ENCODE peak calls at places on chromosomes 2 and 18, in four cellular contexts. D is PC-9, N is epithelial cell of esophagus, B is A549. Q is an unnamed sample.

GRCh38 chr2:157866202-157866601 is 9.9 kb downstream of the ACVR1 start:
- DNase-seq in D (no peak), N (no peak), B (no peak), Q (no peak)

GRCh38 chr18:35672897-35673296 is 91.4 kb downstream of the GALNT1 start:
- DNase-seq in B (no peak), D (peak), N (peak), Q (no peak)

GRCh38 chr2:173448938-173449471 is 94.3 kb downstream of the CDCA7 start:
- DNase-seq in B (peak), N (peak), D (peak), Q (peak)

GRCh38 chr2:191555092-191555742 is 122.7 kb upstream of the NABP1 start:
- DNase-seq in B (peak), D (peak), N (peak), Q (peak)

GRCh38 chr18:57544958-57545661 is 41.4 kb downstream of the FECH start:
- DNase-seq in B (no peak), D (no peak), N (no peak), Q (no peak)

GRCh38 chr18:10015288-10015701 is 101.5 kb downstream of the VAPA start:
- DNase-seq in N (peak), B (no peak), D (peak), Q (no peak)

GRCh38 chr2:158509928-158510797 is 53.4 kb downstream of the PKP4 start:
- DNase-seq in B (no peak), D (peak), N (peak), Q (no peak)

GRCh38 chr2:43311276-43311675 is 84.9 kb upstream of the ZFP36L2 start:
- DNase-seq in D (peak), B (peak), N (peak), Q (no peak)

GRCh38 chr2:119261498-119262225 is 38.0 kb downstream of the STEAP3 start:
- DNase-seq in D (no peak), B (no peak), N (no peak), Q (no peak)

GRCh38 chr2:207251573-207252192 is 85.9 kb upstream of the KLF7 start:
- DNase-seq in D (no peak), N (no peak), B (no peak), Q (no peak)

GRCh38 chr2:223513771-223514455 is 88.2 kb downstream of the SCG2 start:
- DNase-seq in B (peak), D (peak), N (peak), Q (no peak)

GRCh38 chr2:164620873-164621760 is at the start of gene GRB14:
- DNase-seq in N (peak), B (peak), D (peak), Q (no peak)

GRCh38 chr18:55136864-55137263 is 177.6 kb upstream of the CCDC68 start:
- DNase-seq in B (no peak), D (no peak), N (peak), Q (no peak)

GRCh38 chr18:55137602-55138001 is 178.3 kb upstream of the CCDC68 start:
- DNase-seq in B (no peak), N (no peak), D (no peak), Q (no peak)

GRCh38 chr18:55138401-55138800 is 179.1 kb upstream of the CCDC68 start:
- DNase-seq in N (no peak), D (no peak), B (no peak), Q (no peak)

GRCh38 chr18:55141318-55141717 is 182.1 kb upstream of the CCDC68 start:
- DNase-seq in B (no peak), D (no peak), N (no peak), Q (no peak)

GRCh38 chr18:55139307-55139706 is 180.0 kb upstream of the CCDC68 start:
- DNase-seq in D (no peak), N (no peak), B (no peak), Q (no peak)
- TF ChIP-seq CTCF in D (no peak), N (no peak), B (no peak), Q (no peak)

GRCh38 chr2:152176113-152176714 is 651 bp upstream of the STAM2 start:
- DNase-seq in B (peak), N (peak), D (peak), Q (no peak)
- TF ChIP-seq CTCF in B (no peak), N (no peak), D (no peak), Q (no peak)

DNA sequence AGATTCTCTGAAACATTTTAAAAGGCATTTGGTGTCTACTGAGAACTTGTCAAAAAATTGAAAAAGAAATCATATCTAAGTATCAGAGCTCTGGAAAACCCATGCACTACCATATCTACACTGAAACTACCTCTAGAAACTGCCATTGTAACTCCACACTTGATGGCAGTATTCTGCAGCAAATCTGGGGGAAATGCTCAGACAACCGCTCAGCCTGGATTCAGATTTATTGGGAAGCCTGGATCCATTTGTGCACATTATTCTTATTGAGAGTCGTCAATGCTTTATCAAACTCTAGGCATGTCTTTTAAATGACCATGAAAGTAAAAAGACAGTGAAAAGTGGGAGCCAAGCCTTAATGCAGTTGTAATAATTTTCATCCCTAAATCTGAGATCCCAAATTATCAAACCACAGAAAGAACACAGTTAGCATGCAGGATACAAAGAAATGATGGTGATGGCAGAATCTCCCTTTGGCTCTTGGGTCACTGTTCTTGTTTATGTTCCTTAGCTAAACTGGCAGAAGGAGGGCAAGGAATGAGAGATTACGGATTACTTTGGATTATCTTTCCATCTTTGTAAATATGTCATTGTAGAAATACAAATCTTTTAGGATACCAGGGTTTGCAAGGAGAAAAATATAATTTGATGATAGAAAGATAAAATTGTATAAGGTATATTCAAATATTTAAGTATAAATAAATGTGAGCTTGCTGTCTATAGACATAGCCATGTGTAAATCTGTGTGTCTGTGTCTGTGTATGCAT is 512.1 kb upstream of the SYT4 start:
- DNase-seq in N (no peak), B (no peak), D (no peak), Q (no peak)
- TF ChIP-seq CTCF in N (peak), B (no peak), D (no peak), Q (no peak)

DNA sequence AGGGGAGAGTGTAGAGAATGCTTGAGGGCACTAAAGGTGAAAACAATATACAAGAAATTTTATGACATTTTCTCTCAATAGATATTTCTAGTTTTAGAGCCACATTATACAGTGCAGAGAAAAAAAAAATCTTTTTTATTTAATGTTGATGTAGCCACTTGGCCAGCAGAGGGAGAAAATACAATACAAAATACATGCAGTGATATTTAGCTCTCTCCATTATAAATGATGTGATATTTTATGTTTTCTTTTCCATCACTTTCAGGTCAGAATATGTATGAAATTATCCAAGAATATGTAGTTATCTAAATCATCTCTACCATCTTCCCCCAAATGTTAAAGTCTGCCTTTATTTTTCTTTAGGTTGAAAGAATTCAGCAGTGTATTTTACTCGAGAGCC is 533.6 kb upstream of the FSHR start:
- DNase-seq in N (peak), D (no peak), B (no peak), Q (no peak)
- TF ChIP-seq CTCF in N (peak), D (peak), B (peak), Q (no peak)

DNA sequence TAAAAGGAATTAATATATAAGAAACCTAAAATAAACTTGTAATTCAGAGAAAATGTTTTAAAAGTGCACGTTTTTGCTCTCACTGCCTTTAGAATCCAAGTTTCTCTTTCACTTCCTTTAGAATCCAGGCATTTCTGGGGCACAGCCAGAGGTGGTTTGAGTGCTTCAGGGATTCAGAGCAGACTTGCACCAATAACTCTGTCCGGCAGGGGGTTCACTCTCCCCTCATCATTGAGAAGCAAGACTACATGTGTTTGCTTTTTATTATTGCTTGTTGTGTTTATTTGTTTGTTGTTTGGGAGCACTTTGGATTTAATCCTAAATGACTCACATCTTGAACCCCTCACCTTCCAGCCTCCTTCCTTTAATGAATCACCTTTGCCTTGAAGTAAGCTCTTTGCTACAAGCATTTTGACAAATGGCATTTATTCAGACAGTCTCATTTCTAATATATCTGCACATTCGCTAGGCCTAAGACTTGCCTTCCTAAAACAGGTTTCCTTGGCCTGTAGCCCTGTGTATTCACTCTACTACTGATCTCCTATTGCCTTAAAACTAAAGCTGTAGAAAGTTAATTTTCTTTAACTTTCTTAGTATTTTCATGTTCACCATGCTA is 233.5 kb upstream of the ATP5MC3 start:
- DNase-seq in D (no peak), B (peak), N (peak), Q (peak)
- TF ChIP-seq CTCF in D (peak), B (peak), N (peak), Q (no peak)

GRCh38 chr18:2103299-2103698 is 468.0 kb downstream of the METTL4 start:
- DNase-seq in D (no peak), N (no peak), B (no peak), Q (no peak)
- TF ChIP-seq CTCF in D (no peak), N (no peak), B (no peak), Q (no peak)

GRCh38 chr2:211157856-211158463 is 601.6 kb downstream of the CPS1 start:
- DNase-seq in N (peak), B (peak), D (no peak), Q (peak)
- TF ChIP-seq CTCF in N (peak), B (peak), D (peak), Q (no peak)

DNA sequence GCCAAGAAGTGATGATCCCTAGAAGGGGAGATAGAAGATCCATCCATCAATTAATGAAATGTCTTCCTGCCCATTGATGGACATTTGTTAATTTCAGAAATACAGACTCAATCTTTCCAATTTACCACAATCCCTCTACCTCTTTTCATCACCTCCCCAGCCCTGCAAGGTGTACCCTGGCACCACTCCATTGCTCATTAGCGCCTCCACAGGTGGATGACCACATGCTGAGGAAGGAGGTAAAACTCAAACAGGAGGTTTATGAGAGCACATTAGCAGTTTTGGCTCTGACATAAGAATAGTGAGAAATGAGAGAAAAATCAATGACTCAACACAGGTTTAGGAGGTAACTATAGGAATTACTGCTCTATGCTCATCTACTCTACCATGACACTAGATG is 208.0 kb downstream of the C1D start:
- DNase-seq in D (no peak), B (no peak), N (no peak), Q (no peak)
- TF ChIP-seq CTCF in D (no peak), B (no peak), N (peak), Q (no peak)

Q was measured in omental fat pad.